ENCODE peak calls at places on chromosomes 4 and X, in six cellular contexts. One of them, this sample, is unnamed.

GRCh38 chr4:129903861-129904260 is 807.9 kb downstream of the C4orf33 start:
- DNase-seq in PC-3: no peak
- DNase-seq in GM23248: no peak
- DNase-seq in neural progenitor cell: no peak
- DNase-seq in fibroblast of lung: no peak
- DNase-seq in PC-9: no peak
- DNase-seq in this sample: no peak

GRCh38 chr4:107718351-107718965 is 1.6 kb downstream of the PAPSS1 start:
- DNase-seq in PC-3: peak; percentile 70
- DNase-seq in GM23248: no peak
- DNase-seq in neural progenitor cell: no peak
- DNase-seq in fibroblast of lung: no peak
- DNase-seq in PC-9: no peak
- DNase-seq in this sample: no peak

GRCh38 chrX:74804574-74804973 is 120.7 kb downstream of the NEXMIF start:
- DNase-seq in PC-3: no peak
- DNase-seq in GM23248: no peak
- DNase-seq in neural progenitor cell: no peak
- DNase-seq in fibroblast of lung: no peak
- DNase-seq in PC-9: no peak
- DNase-seq in this sample: no peak

GRCh38 chr4:15331930-15332329 is 95.9 kb upstream of the C1QTNF7 start:
- DNase-seq in PC-3: no peak
- DNase-seq in GM23248: no peak
- DNase-seq in neural progenitor cell: no peak
- DNase-seq in fibroblast of lung: no peak
- DNase-seq in PC-9: no peak
- DNase-seq in this sample: no peak

GRCh38 chr4:147769386-147769785 is 37.5 kb downstream of the ARHGAP10 start:
- DNase-seq in PC-3: peak; percentile 22
- DNase-seq in GM23248: peak; percentile 29
- DNase-seq in neural progenitor cell: no peak
- DNase-seq in fibroblast of lung: no peak
- DNase-seq in PC-9: no peak
- DNase-seq in this sample: no peak

GRCh38 chrX:39158801-39159657 is 357.8 kb downstream of the MID1IP1 start:
- DNase-seq in PC-3: peak; percentile 33
- DNase-seq in GM23248: peak; percentile 26
- DNase-seq in neural progenitor cell: no peak
- DNase-seq in fibroblast of lung: peak; percentile 76
- DNase-seq in PC-9: no peak
- DNase-seq in this sample: no peak

GRCh38 chr4:54384563-54384962 is 155.5 kb downstream of the PDGFRA start:
- DNase-seq in PC-3: peak; percentile 56
- DNase-seq in GM23248: peak; percentile 69
- DNase-seq in neural progenitor cell: peak; percentile 38
- DNase-seq in fibroblast of lung: peak; percentile 34
- DNase-seq in PC-9: no peak
- DNase-seq in this sample: peak; percentile 6

GRCh38 chrX:120753413-120754251 is 122.0 kb downstream of the CT47B1 start:
- DNase-seq in PC-3: no peak
- DNase-seq in GM23248: no peak
- DNase-seq in neural progenitor cell: no peak
- DNase-seq in fibroblast of lung: no peak
- DNase-seq in PC-9: no peak
- DNase-seq in this sample: no peak

GRCh38 chrX:48794993-48795501 is 6.8 kb upstream of the HDAC6 start:
- DNase-seq in PC-3: peak; percentile 61
- DNase-seq in GM23248: peak; percentile 58
- DNase-seq in neural progenitor cell: no peak
- DNase-seq in fibroblast of lung: peak; percentile 56
- DNase-seq in PC-9: peak; percentile 60
- DNase-seq in this sample: no peak

GRCh38 chr4:112038861-112039260 is 106.4 kb upstream of the FAM241A start:
- DNase-seq in PC-3: peak; percentile 38
- DNase-seq in GM23248: peak; percentile 51
- DNase-seq in neural progenitor cell: no peak
- DNase-seq in fibroblast of lung: no peak
- DNase-seq in PC-9: no peak
- DNase-seq in this sample: no peak

GRCh38 chrX:136660896-136661295 is 12.9 kb downstream of the CD40LG start:
- DNase-seq in PC-3: no peak
- DNase-seq in GM23248: no peak
- DNase-seq in neural progenitor cell: no peak
- DNase-seq in fibroblast of lung: no peak
- DNase-seq in PC-9: no peak
- DNase-seq in this sample: no peak
- H3K4me2 ChIP-seq in PC-3: no peak overlapping the region
- H3K4me2 ChIP-seq in GM23248: no peak overlapping the region
- H3K4me2 ChIP-seq in neural progenitor cell: no peak overlapping the region
- H3K4me2 ChIP-seq in fibroblast of lung: no peak overlapping the region
- H3K4me2 ChIP-seq in PC-9: no peak overlapping the region
- H3K4me2 ChIP-seq in this sample: no peak overlapping the region

GRCh38 chr4:185134176-185134869 is 8.7 kb upstream of the SLC25A4 start:
- DNase-seq in PC-3: peak; percentile 69
- DNase-seq in GM23248: peak; percentile 68
- DNase-seq in neural progenitor cell: peak; percentile 67
- DNase-seq in fibroblast of lung: peak; percentile 77
- DNase-seq in PC-9: no peak
- DNase-seq in this sample: no peak

GRCh38 chr4:185127021-185127925 is 15.8 kb upstream of the SLC25A4 start:
- DNase-seq in PC-3: no peak
- DNase-seq in GM23248: peak; percentile 34
- DNase-seq in neural progenitor cell: peak; percentile 63
- DNase-seq in fibroblast of lung: no peak
- DNase-seq in PC-9: peak; percentile 10
- DNase-seq in this sample: no peak

GRCh38 chr4:185123479-185123878 is 19.6 kb upstream of the SLC25A4 start:
- DNase-seq in PC-3: no peak
- DNase-seq in GM23248: no peak
- DNase-seq in neural progenitor cell: no peak
- DNase-seq in fibroblast of lung: no peak
- DNase-seq in PC-9: no peak
- DNase-seq in this sample: no peak

GRCh38 chr4:185122681-185123345 is 20.3 kb upstream of the SLC25A4 start:
- DNase-seq in PC-3: peak; percentile 35
- DNase-seq in GM23248: no peak
- DNase-seq in neural progenitor cell: no peak
- DNase-seq in fibroblast of lung: no peak
- DNase-seq in PC-9: no peak
- DNase-seq in this sample: no peak

DNA sequence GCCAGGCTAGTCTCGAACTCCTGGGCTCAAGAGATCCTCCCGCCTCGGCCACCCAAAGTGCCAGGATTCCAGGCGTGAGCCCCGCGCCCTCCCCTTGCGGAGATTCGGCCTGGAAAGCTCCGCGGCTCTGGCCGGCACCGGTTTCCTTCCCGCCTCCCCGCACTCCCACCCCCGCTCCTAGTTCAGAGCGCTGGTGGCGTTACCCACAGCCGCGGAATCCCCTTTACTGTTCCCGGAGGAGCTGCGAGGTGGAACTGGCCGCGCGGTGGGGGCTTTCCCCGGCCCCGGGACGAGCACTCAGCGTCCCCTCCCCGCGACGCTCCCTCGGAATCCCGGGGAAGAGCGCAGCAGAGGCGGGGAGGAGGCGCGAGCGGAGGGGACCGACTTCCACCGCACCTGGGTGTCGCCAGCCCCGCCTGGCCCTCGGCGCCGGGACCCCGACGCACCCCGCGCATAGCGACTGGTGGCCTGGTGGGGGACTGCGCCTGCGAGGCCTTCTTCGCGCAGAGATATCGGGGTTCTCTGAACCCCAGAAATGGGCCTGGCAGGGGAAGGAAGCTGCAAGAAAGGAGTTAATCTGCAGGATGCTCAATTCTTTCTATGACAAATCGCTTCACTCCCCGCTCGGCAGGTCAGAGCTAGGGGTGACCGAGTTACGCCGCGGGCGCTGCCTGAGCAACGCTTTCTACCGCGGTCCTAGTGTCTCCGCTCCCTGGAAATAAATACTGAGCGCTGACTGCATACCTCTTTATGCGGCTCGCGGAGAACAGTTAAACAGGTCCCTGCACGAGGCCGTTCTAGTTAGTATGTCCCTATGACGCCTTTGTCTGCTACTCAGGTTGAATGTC is 14.6 kb upstream of the SLC25A4 start:
- DNase-seq in PC-3: no peak
- DNase-seq in GM23248: peak; percentile 53
- DNase-seq in neural progenitor cell: peak; percentile 69
- DNase-seq in fibroblast of lung: no peak
- DNase-seq in PC-9: peak; percentile 19
- DNase-seq in this sample: no peak
- TF ChIP-seq EZH2 in PC-3: no peak
- TF ChIP-seq EZH2 in GM23248: no peak
- TF ChIP-seq EZH2 in neural progenitor cell: no peak
- TF ChIP-seq EZH2 in fibroblast of lung: no peak
- TF ChIP-seq EZH2 in PC-9: no peak
- TF ChIP-seq EZH2 in this sample: no peak

GRCh38 chr4:184983660-184984356 is 34.5 kb upstream of the HELT start:
- DNase-seq in PC-3: peak; percentile 70
- DNase-seq in GM23248: peak; percentile 61
- DNase-seq in neural progenitor cell: peak; percentile 73
- DNase-seq in fibroblast of lung: peak; percentile 38
- DNase-seq in PC-9: peak; percentile 57
- DNase-seq in this sample: peak; percentile 82
- H3K4me2 ChIP-seq in PC-3: no peak overlapping the region
- H3K4me2 ChIP-seq in GM23248: no peak overlapping the region
- H3K4me2 ChIP-seq in neural progenitor cell: no peak overlapping the region
- H3K4me2 ChIP-seq in fibroblast of lung: no peak overlapping the region
- H3K4me2 ChIP-seq in PC-9: no peak overlapping the region
- H3K4me2 ChIP-seq in this sample: peak overlapping the region; percentile 37

GRCh38 chr4:123505457-123506310 is 109.1 kb downstream of the SPRY1 start:
- DNase-seq in PC-3: peak; percentile 41
- DNase-seq in GM23248: peak; percentile 60
- DNase-seq in neural progenitor cell: peak; percentile 90
- DNase-seq in fibroblast of lung: peak; percentile 66
- DNase-seq in PC-9: peak; percentile 32
- DNase-seq in this sample: no peak
- TF ChIP-seq EZH2 in PC-3: no peak
- TF ChIP-seq EZH2 in GM23248: no peak
- TF ChIP-seq EZH2 in neural progenitor cell: peak; percentile 64
- TF ChIP-seq EZH2 in fibroblast of lung: no peak
- TF ChIP-seq EZH2 in PC-9: no peak
- TF ChIP-seq EZH2 in this sample: no peak

GRCh38 chr4:127687580-127687979 is 42.6 kb upstream of the SLC25A31 start:
- DNase-seq in PC-3: no peak
- DNase-seq in GM23248: no peak
- DNase-seq in neural progenitor cell: no peak
- DNase-seq in fibroblast of lung: no peak
- DNase-seq in PC-9: no peak
- DNase-seq in this sample: no peak

GRCh38 chr4:127685292-127685691 is 44.9 kb upstream of the SLC25A31 start:
- DNase-seq in PC-3: peak; percentile 54
- DNase-seq in GM23248: peak; percentile 26
- DNase-seq in neural progenitor cell: no peak
- DNase-seq in fibroblast of lung: no peak
- DNase-seq in PC-9: no peak
- DNase-seq in this sample: no peak

DNA sequence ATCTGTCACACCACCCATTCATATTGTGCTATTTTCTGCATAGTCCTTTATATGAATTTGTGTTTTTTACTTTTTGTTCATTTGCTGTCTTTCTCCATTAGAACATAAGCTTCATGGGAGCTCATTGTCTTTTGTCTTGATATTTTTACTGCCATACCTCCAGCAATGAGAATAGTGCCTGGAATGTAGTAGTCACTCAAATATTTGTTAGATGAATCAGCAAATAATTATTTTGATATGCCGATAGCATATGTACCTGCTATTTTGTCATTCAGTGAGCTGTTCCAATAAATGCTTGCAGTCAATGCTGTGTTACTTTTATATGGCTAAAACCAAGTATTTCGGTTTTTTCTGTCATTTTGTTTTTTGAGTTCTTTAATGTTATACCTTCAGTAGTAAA is 43.5 kb upstream of the SLC25A31 start:
- DNase-seq in PC-3: peak; percentile 86
- DNase-seq in GM23248: peak; percentile 11
- DNase-seq in neural progenitor cell: no peak
- DNase-seq in fibroblast of lung: no peak
- DNase-seq in PC-9: no peak
- DNase-seq in this sample: no peak
- H3K4me2 ChIP-seq in PC-3: peak overlapping the region; percentile 64
- H3K4me2 ChIP-seq in GM23248: no peak overlapping the region
- H3K4me2 ChIP-seq in neural progenitor cell: no peak overlapping the region
- H3K4me2 ChIP-seq in fibroblast of lung: no peak overlapping the region
- H3K4me2 ChIP-seq in PC-9: peak overlapping the region; percentile 8
- H3K4me2 ChIP-seq in this sample: no peak overlapping the region

DNA sequence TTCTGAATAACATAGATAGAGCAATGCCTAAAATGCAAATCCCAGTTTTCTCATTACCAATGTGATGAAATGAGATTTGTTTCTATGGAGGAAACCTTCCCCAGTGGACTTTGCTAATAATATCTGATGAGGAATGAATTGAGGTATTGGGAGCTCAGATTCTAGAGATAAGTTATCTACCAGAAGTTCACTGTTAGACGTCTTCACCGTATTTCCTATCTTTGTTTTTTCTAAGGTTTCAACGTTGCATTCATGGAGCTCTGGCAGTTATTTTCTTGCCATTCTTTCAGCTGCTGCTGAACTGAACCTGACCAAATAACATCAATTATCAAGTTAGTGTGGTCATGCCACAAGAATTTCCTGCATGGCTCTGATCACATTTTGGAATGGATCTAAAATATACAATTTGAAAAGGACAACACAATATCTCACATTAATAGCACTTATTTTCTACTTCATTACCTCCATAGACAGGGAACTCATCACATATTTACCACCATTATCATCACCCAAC is 511.8 kb upstream of the LCORL start:
- DNase-seq in PC-3: no peak
- DNase-seq in GM23248: no peak
- DNase-seq in neural progenitor cell: no peak
- DNase-seq in fibroblast of lung: no peak
- DNase-seq in PC-9: no peak
- DNase-seq in this sample: no peak
- TF ChIP-seq EZH2 in PC-3: no peak
- TF ChIP-seq EZH2 in GM23248: no peak
- TF ChIP-seq EZH2 in neural progenitor cell: no peak
- TF ChIP-seq EZH2 in fibroblast of lung: no peak
- TF ChIP-seq EZH2 in PC-9: no peak
- TF ChIP-seq EZH2 in this sample: no peak

DNA sequence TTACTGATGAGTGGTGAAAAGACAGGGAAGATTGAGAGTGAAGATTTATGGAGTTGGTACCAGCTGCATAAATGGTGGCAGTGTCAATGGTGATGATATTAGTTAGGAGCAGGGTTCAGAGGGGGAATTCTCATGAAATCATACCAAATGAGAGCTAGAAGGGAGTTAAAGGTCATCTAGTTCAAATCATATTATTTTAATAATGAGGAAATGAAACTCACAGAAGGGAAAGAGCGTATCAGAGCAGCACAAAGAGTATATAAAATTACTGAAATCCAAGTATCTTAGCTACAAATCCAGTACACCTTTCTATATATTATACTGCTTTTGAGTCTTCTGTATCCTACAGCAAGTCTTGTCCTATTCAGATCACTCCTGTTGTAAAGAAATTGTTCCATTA is 5.0 kb downstream of the P2RY10 start:
- DNase-seq in PC-3: no peak
- DNase-seq in GM23248: no peak
- DNase-seq in neural progenitor cell: no peak
- DNase-seq in fibroblast of lung: no peak
- DNase-seq in PC-9: no peak
- DNase-seq in this sample: no peak
- H3K4me2 ChIP-seq in PC-3: no peak overlapping the region
- H3K4me2 ChIP-seq in GM23248: no peak overlapping the region
- H3K4me2 ChIP-seq in neural progenitor cell: no peak overlapping the region
- H3K4me2 ChIP-seq in fibroblast of lung: no peak overlapping the region
- H3K4me2 ChIP-seq in PC-9: no peak overlapping the region
- H3K4me2 ChIP-seq in this sample: no peak overlapping the region

GRCh38 chr4:7368296-7368695 is 66.4 kb downstream of the PSAPL1 start:
- DNase-seq in PC-3: no peak
- DNase-seq in GM23248: no peak
- DNase-seq in neural progenitor cell: no peak
- DNase-seq in fibroblast of lung: no peak
- DNase-seq in PC-9: no peak
- DNase-seq in this sample: no peak
- TF ChIP-seq EZH2 in PC-3: no peak
- TF ChIP-seq EZH2 in GM23248: no peak
- TF ChIP-seq EZH2 in neural progenitor cell: no peak
- TF ChIP-seq EZH2 in fibroblast of lung: no peak
- TF ChIP-seq EZH2 in PC-9: no peak
- TF ChIP-seq EZH2 in this sample: no peak